ENCODE peak calls at places on chromosomes 3 and 15, in ten cellular contexts. One of them, this sample, is unnamed.
A peak's percentile ranks its signal among the peaks of the same experiment; 100 is the strongest.

GRCh38 chr3:134852893-134853351 is 57.9 kb downstream of the EPHB1 start:
- DNase-seq in cardiac fibroblast: no peak
- DNase-seq in esophagus squamous epithelium: peak; percentile 42
- DNase-seq in glutamatergic neuron: no peak
- DNase-seq in keratinocyte: no peak
- DNase-seq in HFFc6: no peak
- DNase-seq in A549: no peak
- DNase-seq in fibroblast of pulmonary artery: no peak
- DNase-seq in psoas muscle: no peak
- DNase-seq in Panc1: no peak
- DNase-seq in this sample: no peak

GRCh38 chr3:73045391-73045790 is 16.1 kb upstream of the EBLN2 start:
- DNase-seq in cardiac fibroblast: peak; percentile 65
- DNase-seq in esophagus squamous epithelium: no peak
- DNase-seq in glutamatergic neuron: no peak
- DNase-seq in keratinocyte: no peak
- DNase-seq in HFFc6: no peak
- DNase-seq in A549: no peak
- DNase-seq in fibroblast of pulmonary artery: peak; percentile 29
- DNase-seq in psoas muscle: no peak
- DNase-seq in Panc1: no peak
- DNase-seq in this sample: peak; percentile 27

GRCh38 chr3:101518421-101518871 is 5.4 kb upstream of the SENP7 start:
- DNase-seq in cardiac fibroblast: peak; percentile 16
- DNase-seq in esophagus squamous epithelium: no peak
- DNase-seq in glutamatergic neuron: no peak
- DNase-seq in keratinocyte: no peak
- DNase-seq in HFFc6: no peak
- DNase-seq in A549: peak; percentile 26
- DNase-seq in fibroblast of pulmonary artery: no peak
- DNase-seq in psoas muscle: no peak
- DNase-seq in Panc1: no peak
- DNase-seq in this sample: peak; percentile 98

GRCh38 chr15:60297047-60297446 is 100.7 kb downstream of the ANXA2 start:
- DNase-seq in cardiac fibroblast: no peak
- DNase-seq in esophagus squamous epithelium: no peak
- DNase-seq in glutamatergic neuron: no peak
- DNase-seq in keratinocyte: peak; percentile 7
- DNase-seq in HFFc6: no peak
- DNase-seq in A549: no peak
- DNase-seq in fibroblast of pulmonary artery: no peak
- DNase-seq in psoas muscle: no peak
- DNase-seq in Panc1: no peak
- DNase-seq in this sample: peak; percentile 96

GRCh38 chr3:192819001-192819569 is 91.7 kb upstream of the FGF12 start:
- DNase-seq in cardiac fibroblast: peak; percentile 90
- DNase-seq in esophagus squamous epithelium: no peak
- DNase-seq in glutamatergic neuron: no peak
- DNase-seq in keratinocyte: peak; percentile 54
- DNase-seq in HFFc6: peak; percentile 73
- DNase-seq in A549: peak; percentile 69
- DNase-seq in fibroblast of pulmonary artery: peak; percentile 84
- DNase-seq in psoas muscle: no peak
- DNase-seq in Panc1: no peak
- DNase-seq in this sample: peak; percentile 87

GRCh38 chr3:126358038-126358815 is 1.0 kb upstream of the KLF15 start:
- DNase-seq in cardiac fibroblast: no peak
- DNase-seq in esophagus squamous epithelium: no peak
- DNase-seq in glutamatergic neuron: peak; percentile 3
- DNase-seq in keratinocyte: no peak
- DNase-seq in HFFc6: no peak
- DNase-seq in A549: no peak
- DNase-seq in fibroblast of pulmonary artery: no peak
- DNase-seq in psoas muscle: peak; percentile 68
- DNase-seq in Panc1: no peak
- DNase-seq in this sample: no peak

GRCh38 chr3:13557417-13557816 is 8.5 kb downstream of the FBLN2 start:
- DNase-seq in cardiac fibroblast: no peak
- DNase-seq in esophagus squamous epithelium: no peak
- DNase-seq in glutamatergic neuron: no peak
- DNase-seq in keratinocyte: no peak
- DNase-seq in HFFc6: no peak
- DNase-seq in A549: no peak
- DNase-seq in fibroblast of pulmonary artery: no peak
- DNase-seq in psoas muscle: peak; percentile 39
- DNase-seq in Panc1: no peak
- DNase-seq in this sample: no peak

GRCh38 chr3:103048371-103048722 is 613.5 kb downstream of the ZPLD1 start:
- DNase-seq in cardiac fibroblast: no peak
- DNase-seq in esophagus squamous epithelium: no peak
- DNase-seq in glutamatergic neuron: no peak
- DNase-seq in keratinocyte: no peak
- DNase-seq in HFFc6: no peak
- DNase-seq in A549: no peak
- DNase-seq in fibroblast of pulmonary artery: peak; percentile 22
- DNase-seq in psoas muscle: no peak
- DNase-seq in Panc1: no peak
- DNase-seq in this sample: peak; percentile 5

GRCh38 chr3:195761503-195762248 is 40.9 kb downstream of the MUC20 start:
- DNase-seq in cardiac fibroblast: no peak
- DNase-seq in esophagus squamous epithelium: no peak
- DNase-seq in glutamatergic neuron: no peak
- DNase-seq in keratinocyte: no peak
- DNase-seq in HFFc6: no peak
- DNase-seq in A549: no peak
- DNase-seq in fibroblast of pulmonary artery: no peak
- DNase-seq in psoas muscle: no peak
- DNase-seq in Panc1: no peak
- DNase-seq in this sample: no peak

GRCh38 chr3:194272221-194272620 is 78.9 kb downstream of the CPN2 start:
- DNase-seq in cardiac fibroblast: no peak
- DNase-seq in esophagus squamous epithelium: no peak
- DNase-seq in glutamatergic neuron: no peak
- DNase-seq in keratinocyte: no peak
- DNase-seq in HFFc6: no peak
- DNase-seq in A549: no peak
- DNase-seq in fibroblast of pulmonary artery: no peak
- DNase-seq in psoas muscle: no peak
- DNase-seq in Panc1: no peak
- DNase-seq in this sample: no peak

GRCh38 chr15:62588930-62589655 is 424.0 kb upstream of the C2CD4B start:
- DNase-seq in cardiac fibroblast: peak; percentile 58
- DNase-seq in esophagus squamous epithelium: no peak
- DNase-seq in glutamatergic neuron: no peak
- DNase-seq in keratinocyte: no peak
- DNase-seq in HFFc6: no peak
- DNase-seq in A549: no peak
- DNase-seq in fibroblast of pulmonary artery: peak; percentile 44
- DNase-seq in psoas muscle: no peak
- DNase-seq in Panc1: no peak
- DNase-seq in this sample: no peak

GRCh38 chr15:95868450-95868849 is 462.1 kb upstream of the NR2F2 start:
- DNase-seq in cardiac fibroblast: no peak
- DNase-seq in esophagus squamous epithelium: no peak
- DNase-seq in glutamatergic neuron: no peak
- DNase-seq in keratinocyte: no peak
- DNase-seq in HFFc6: no peak
- DNase-seq in A549: no peak
- DNase-seq in fibroblast of pulmonary artery: no peak
- DNase-seq in psoas muscle: no peak
- DNase-seq in Panc1: no peak
- DNase-seq in this sample: no peak

GRCh38 chr15:42994546-42994945 is 74.0 kb upstream of the TTBK2 start:
- DNase-seq in cardiac fibroblast: peak; percentile 62
- DNase-seq in esophagus squamous epithelium: no peak
- DNase-seq in glutamatergic neuron: no peak
- DNase-seq in keratinocyte: no peak
- DNase-seq in HFFc6: peak; percentile 60
- DNase-seq in A549: no peak
- DNase-seq in fibroblast of pulmonary artery: peak; percentile 57
- DNase-seq in psoas muscle: no peak
- DNase-seq in Panc1: no peak
- DNase-seq in this sample: peak; percentile 64

GRCh38 chr3:48765376-48765775 is 48.4 kb upstream of the IP6K2 start:
- DNase-seq in cardiac fibroblast: peak; percentile 13
- DNase-seq in esophagus squamous epithelium: no peak
- DNase-seq in glutamatergic neuron: no peak
- DNase-seq in keratinocyte: peak; percentile 9
- DNase-seq in HFFc6: peak; percentile 12
- DNase-seq in A549: peak; percentile 37
- DNase-seq in fibroblast of pulmonary artery: peak; percentile 15
- DNase-seq in psoas muscle: no peak
- DNase-seq in Panc1: no peak
- DNase-seq in this sample: peak; percentile 67
- TF ChIP-seq CTCF in cardiac fibroblast: no peak
- TF ChIP-seq CTCF in esophagus squamous epithelium: peak; percentile 56
- TF ChIP-seq CTCF in glutamatergic neuron: no peak
- TF ChIP-seq CTCF in keratinocyte: peak; percentile 45
- TF ChIP-seq CTCF in HFFc6: peak; percentile 53
- TF ChIP-seq CTCF in A549: peak; percentile 32
- TF ChIP-seq CTCF in fibroblast of pulmonary artery: peak; percentile 25
- TF ChIP-seq CTCF in psoas muscle: no peak
- TF ChIP-seq CTCF in Panc1: no peak
- TF ChIP-seq CTCF in this sample: peak; percentile 51

DNA sequence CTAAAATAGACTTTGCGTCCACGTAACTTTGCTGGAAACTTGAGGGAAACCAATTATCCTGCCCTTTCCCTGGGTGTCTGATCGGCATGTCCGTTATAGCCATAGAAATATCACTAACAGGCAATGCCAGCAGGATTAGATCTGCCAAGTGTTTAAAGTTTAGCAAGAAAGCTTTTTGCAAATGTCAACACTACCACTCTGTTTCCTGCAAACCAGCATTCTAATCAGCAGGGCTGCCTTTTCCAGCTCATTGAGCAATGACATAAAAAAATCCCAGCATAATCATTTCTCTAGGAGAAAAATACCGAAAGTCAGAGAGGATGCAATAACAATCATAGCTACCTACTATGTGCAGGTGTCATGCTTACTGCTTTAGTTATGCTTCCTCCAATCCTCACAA is 61.0 kb downstream of the NOX5 start:
- DNase-seq in cardiac fibroblast: no peak
- DNase-seq in esophagus squamous epithelium: no peak
- DNase-seq in glutamatergic neuron: no peak
- DNase-seq in keratinocyte: no peak
- DNase-seq in HFFc6: no peak
- DNase-seq in A549: no peak
- DNase-seq in fibroblast of pulmonary artery: peak; percentile 61
- DNase-seq in psoas muscle: no peak
- DNase-seq in Panc1: no peak
- DNase-seq in this sample: no peak
- TF ChIP-seq CTCF in cardiac fibroblast: no peak
- TF ChIP-seq CTCF in esophagus squamous epithelium: no peak
- TF ChIP-seq CTCF in glutamatergic neuron: no peak
- TF ChIP-seq CTCF in keratinocyte: no peak
- TF ChIP-seq CTCF in HFFc6: no peak
- TF ChIP-seq CTCF in A549: no peak
- TF ChIP-seq CTCF in fibroblast of pulmonary artery: no peak
- TF ChIP-seq CTCF in psoas muscle: no peak
- TF ChIP-seq CTCF in Panc1: no peak
- TF ChIP-seq CTCF in this sample: no peak

DNA sequence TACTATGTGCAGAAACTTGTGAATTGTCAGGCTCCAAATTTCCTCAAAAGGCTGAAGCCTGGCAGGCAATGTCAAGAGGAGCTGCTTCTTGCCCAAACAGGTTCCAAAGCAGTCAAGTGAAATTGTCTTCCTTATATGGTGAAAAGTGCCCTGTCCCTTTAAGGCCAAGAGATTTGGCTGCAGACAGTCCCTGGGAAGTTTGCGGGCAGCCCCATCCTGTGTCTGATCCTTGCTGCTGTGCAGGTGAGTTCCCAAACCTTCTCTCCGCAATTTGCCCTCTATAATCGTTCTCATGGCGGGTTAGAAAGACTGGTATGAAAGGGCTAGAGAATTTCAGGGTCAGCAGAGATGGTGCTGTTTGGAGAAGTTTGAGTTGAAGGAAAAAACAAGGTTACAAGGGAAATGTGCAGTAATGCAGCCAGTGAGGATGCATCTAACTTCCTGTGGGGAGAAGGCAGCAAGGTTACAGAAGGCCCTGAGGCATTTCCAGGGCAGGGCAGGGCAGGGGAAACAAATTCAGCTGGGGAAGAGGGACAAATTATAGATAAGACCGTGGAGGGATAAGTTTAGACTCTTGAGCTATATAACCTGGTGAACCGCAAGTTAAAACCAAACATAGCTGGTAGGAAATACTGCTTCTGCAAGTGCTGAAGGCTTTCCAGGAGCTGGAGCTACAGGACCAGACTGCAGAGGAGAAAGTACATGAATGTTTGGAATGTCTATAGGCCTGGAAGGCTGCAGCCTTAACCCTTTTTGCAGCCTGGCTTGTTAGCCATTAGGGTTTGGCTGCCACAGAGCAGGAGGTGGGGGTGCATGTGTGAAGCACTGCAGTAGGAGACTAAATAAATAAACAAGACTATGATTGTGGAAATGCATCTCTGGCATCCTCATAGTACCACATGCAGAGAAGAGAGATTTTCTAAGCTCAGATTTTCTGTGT is 256.2 kb upstream of the IL12A start:
- DNase-seq in cardiac fibroblast: peak; percentile 64
- DNase-seq in esophagus squamous epithelium: no peak
- DNase-seq in glutamatergic neuron: no peak
- DNase-seq in keratinocyte: no peak
- DNase-seq in HFFc6: peak; percentile 82
- DNase-seq in A549: peak; percentile 64
- DNase-seq in fibroblast of pulmonary artery: peak; percentile 39
- DNase-seq in psoas muscle: no peak
- DNase-seq in Panc1: no peak
- DNase-seq in this sample: peak; percentile 71
- TF ChIP-seq CTCF in cardiac fibroblast: no peak
- TF ChIP-seq CTCF in esophagus squamous epithelium: no peak
- TF ChIP-seq CTCF in glutamatergic neuron: no peak
- TF ChIP-seq CTCF in keratinocyte: no peak
- TF ChIP-seq CTCF in HFFc6: no peak
- TF ChIP-seq CTCF in A549: no peak
- TF ChIP-seq CTCF in fibroblast of pulmonary artery: no peak
- TF ChIP-seq CTCF in psoas muscle: no peak
- TF ChIP-seq CTCF in Panc1: peak; percentile 22
- TF ChIP-seq CTCF in this sample: no peak

GRCh38 chr3:1375145-1375544 is 282.3 kb downstream of the CNTN6 start:
- DNase-seq in cardiac fibroblast: no peak
- DNase-seq in esophagus squamous epithelium: no peak
- DNase-seq in glutamatergic neuron: no peak
- DNase-seq in keratinocyte: no peak
- DNase-seq in HFFc6: no peak
- DNase-seq in A549: no peak
- DNase-seq in fibroblast of pulmonary artery: no peak
- DNase-seq in psoas muscle: no peak
- DNase-seq in Panc1: no peak
- DNase-seq in this sample: no peak

DNA sequence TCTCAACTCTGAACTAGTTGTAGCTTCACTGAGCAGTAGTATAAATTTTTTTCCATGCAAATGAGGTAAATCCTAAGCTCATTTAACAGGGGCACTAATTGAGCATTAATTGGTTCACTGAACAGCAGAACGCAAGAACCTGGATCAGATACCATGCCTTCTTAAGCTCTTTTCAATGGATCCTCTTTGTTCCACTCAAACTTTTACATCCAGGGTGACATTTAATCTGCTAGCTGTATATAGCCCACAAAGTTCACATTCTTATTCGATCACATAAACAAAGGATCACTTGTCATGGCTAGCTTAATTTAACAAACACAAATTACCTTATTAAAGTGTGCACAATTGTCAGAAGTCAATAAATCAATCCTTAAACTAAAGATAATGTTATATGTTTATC is 281.6 kb downstream of the CNTN6 start:
- DNase-seq in cardiac fibroblast: no peak
- DNase-seq in esophagus squamous epithelium: no peak
- DNase-seq in glutamatergic neuron: no peak
- DNase-seq in keratinocyte: no peak
- DNase-seq in HFFc6: no peak
- DNase-seq in A549: no peak
- DNase-seq in fibroblast of pulmonary artery: no peak
- DNase-seq in psoas muscle: no peak
- DNase-seq in Panc1: no peak
- DNase-seq in this sample: no peak
- TF ChIP-seq CTCF in cardiac fibroblast: no peak
- TF ChIP-seq CTCF in esophagus squamous epithelium: no peak
- TF ChIP-seq CTCF in glutamatergic neuron: no peak
- TF ChIP-seq CTCF in keratinocyte: no peak
- TF ChIP-seq CTCF in HFFc6: no peak
- TF ChIP-seq CTCF in A549: no peak
- TF ChIP-seq CTCF in fibroblast of pulmonary artery: no peak
- TF ChIP-seq CTCF in psoas muscle: no peak
- TF ChIP-seq CTCF in Panc1: no peak
- TF ChIP-seq CTCF in this sample: no peak